ENCODE peak calls at places on chromosome 21, in ten cellular contexts. One of them, this sample, is unnamed.

GRCh38 chr21:42694751-42695150 is 41.3 kb downstream of the PDE9A start:
- DNase-seq in central memory CD4-positive, alpha-beta T cell: no peak
- DNase-seq in stomach: no peak
- DNase-seq in activated effector memory CD4-positive, alpha-beta T cell treated with Interleukin-2 at 50 U/mL for 16 hours: no peak
- DNase-seq in activated T-helper 1 cell treated with Interleukin-2 at 50 U/mL for 16 hours: no peak
- DNase-seq in endothelial cell: no peak
- DNase-seq in kidney tubule cell: no peak
- DNase-seq in MCF 10A: no peak
- DNase-seq in HTR-8/SVneo: no peak
- DNase-seq in activated CD4-positive, alpha-beta T cell treated with anti-CD3 and anti-CD28 coated beads for 1 hour: no peak
- DNase-seq in this sample: no peak

GRCh38 chr21:14923468-14923867 is 141.3 kb downstream of the NRIP1 start:
- DNase-seq in kidney tubule cell: peak
- DNase-seq in activated CD4-positive, alpha-beta T cell treated with anti-CD3 and anti-CD28 coated beads for 1 hour: no peak
- DNase-seq in endothelial cell: no peak
- DNase-seq in HTR-8/SVneo: no peak
- DNase-seq in stomach: no peak
- DNase-seq in MCF 10A: no peak
- DNase-seq in central memory CD4-positive, alpha-beta T cell: no peak
- DNase-seq in activated T-helper 1 cell treated with Interleukin-2 at 50 U/mL for 16 hours: no peak
- DNase-seq in activated effector memory CD4-positive, alpha-beta T cell treated with Interleukin-2 at 50 U/mL for 16 hours: no peak
- DNase-seq in this sample: no peak

GRCh38 chr21:45161039-45161945 is 86.9 kb downstream of the ADARB1 start:
- DNase-seq in central memory CD4-positive, alpha-beta T cell: no peak
- DNase-seq in stomach: no peak
- DNase-seq in activated T-helper 1 cell treated with Interleukin-2 at 50 U/mL for 16 hours: no peak
- DNase-seq in HTR-8/SVneo: no peak
- DNase-seq in activated effector memory CD4-positive, alpha-beta T cell treated with Interleukin-2 at 50 U/mL for 16 hours: no peak
- DNase-seq in activated CD4-positive, alpha-beta T cell treated with anti-CD3 and anti-CD28 coated beads for 1 hour: no peak
- DNase-seq in kidney tubule cell: no peak
- DNase-seq in MCF 10A: no peak
- DNase-seq in endothelial cell: no peak
- DNase-seq in this sample: no peak

GRCh38 chr21:22235866-22236590 is 1237.8 kb downstream of the NCAM2 start:
- DNase-seq in activated effector memory CD4-positive, alpha-beta T cell treated with Interleukin-2 at 50 U/mL for 16 hours: no peak
- DNase-seq in activated CD4-positive, alpha-beta T cell treated with anti-CD3 and anti-CD28 coated beads for 1 hour: no peak
- DNase-seq in activated T-helper 1 cell treated with Interleukin-2 at 50 U/mL for 16 hours: no peak
- DNase-seq in endothelial cell: no peak
- DNase-seq in HTR-8/SVneo: no peak
- DNase-seq in kidney tubule cell: no peak
- DNase-seq in central memory CD4-positive, alpha-beta T cell: no peak
- DNase-seq in MCF 10A: no peak
- DNase-seq in stomach: no peak
- DNase-seq in this sample: no peak

GRCh38 chr21:25837545-25838263 is 102.9 kb downstream of the GABPA start:
- DNase-seq in activated effector memory CD4-positive, alpha-beta T cell treated with Interleukin-2 at 50 U/mL for 16 hours: no peak
- DNase-seq in central memory CD4-positive, alpha-beta T cell: no peak
- DNase-seq in MCF 10A: peak
- DNase-seq in activated CD4-positive, alpha-beta T cell treated with anti-CD3 and anti-CD28 coated beads for 1 hour: no peak
- DNase-seq in endothelial cell: no peak
- DNase-seq in HTR-8/SVneo: no peak
- DNase-seq in activated T-helper 1 cell treated with Interleukin-2 at 50 U/mL for 16 hours: no peak
- DNase-seq in stomach: no peak
- DNase-seq in kidney tubule cell: peak
- DNase-seq in this sample: no peak

GRCh38 chr21:46009951-46010655 is 28.5 kb downstream of the COL6A1 start:
- DNase-seq in kidney tubule cell: no peak
- DNase-seq in activated effector memory CD4-positive, alpha-beta T cell treated with Interleukin-2 at 50 U/mL for 16 hours: no peak
- DNase-seq in stomach: peak
- DNase-seq in MCF 10A: no peak
- DNase-seq in HTR-8/SVneo: no peak
- DNase-seq in activated T-helper 1 cell treated with Interleukin-2 at 50 U/mL for 16 hours: no peak
- DNase-seq in endothelial cell: no peak
- DNase-seq in central memory CD4-positive, alpha-beta T cell: no peak
- DNase-seq in activated CD4-positive, alpha-beta T cell treated with anti-CD3 and anti-CD28 coated beads for 1 hour: peak
- DNase-seq in this sample: no peak

GRCh38 chr21:32248616-32249550 is 30.0 kb downstream of the MIS18A start:
- DNase-seq in kidney tubule cell: no peak
- DNase-seq in HTR-8/SVneo: no peak
- DNase-seq in stomach: no peak
- DNase-seq in MCF 10A: no peak
- DNase-seq in endothelial cell: no peak
- DNase-seq in activated T-helper 1 cell treated with Interleukin-2 at 50 U/mL for 16 hours: no peak
- DNase-seq in central memory CD4-positive, alpha-beta T cell: no peak
- DNase-seq in activated CD4-positive, alpha-beta T cell treated with anti-CD3 and anti-CD28 coated beads for 1 hour: no peak
- DNase-seq in activated effector memory CD4-positive, alpha-beta T cell treated with Interleukin-2 at 50 U/mL for 16 hours: no peak
- DNase-seq in this sample: no peak

GRCh38 chr21:42233067-42233981 is 14.4 kb downstream of the ABCG1 start:
- DNase-seq in endothelial cell: peak
- DNase-seq in MCF 10A: no peak
- DNase-seq in activated T-helper 1 cell treated with Interleukin-2 at 50 U/mL for 16 hours: peak
- DNase-seq in activated CD4-positive, alpha-beta T cell treated with anti-CD3 and anti-CD28 coated beads for 1 hour: peak
- DNase-seq in kidney tubule cell: peak
- DNase-seq in central memory CD4-positive, alpha-beta T cell: peak
- DNase-seq in stomach: peak
- DNase-seq in activated effector memory CD4-positive, alpha-beta T cell treated with Interleukin-2 at 50 U/mL for 16 hours: peak
- DNase-seq in HTR-8/SVneo: no peak
- DNase-seq in this sample: no peak

GRCh38 chr21:34535886-34536285 is 23.9 kb upstream of the KCNE1 start:
- DNase-seq in kidney tubule cell: no peak
- DNase-seq in stomach: no peak
- DNase-seq in endothelial cell: no peak
- DNase-seq in activated effector memory CD4-positive, alpha-beta T cell treated with Interleukin-2 at 50 U/mL for 16 hours: no peak
- DNase-seq in MCF 10A: no peak
- DNase-seq in central memory CD4-positive, alpha-beta T cell: no peak
- DNase-seq in activated T-helper 1 cell treated with Interleukin-2 at 50 U/mL for 16 hours: no peak
- DNase-seq in HTR-8/SVneo: no peak
- DNase-seq in activated CD4-positive, alpha-beta T cell treated with anti-CD3 and anti-CD28 coated beads for 1 hour: no peak
- DNase-seq in this sample: no peak

GRCh38 chr21:41349607-41350390 is 12.0 kb upstream of the MX2 start:
- DNase-seq in stomach: no peak
- DNase-seq in endothelial cell: no peak
- DNase-seq in kidney tubule cell: no peak
- DNase-seq in MCF 10A: no peak
- DNase-seq in activated effector memory CD4-positive, alpha-beta T cell treated with Interleukin-2 at 50 U/mL for 16 hours: no peak
- DNase-seq in HTR-8/SVneo: no peak
- DNase-seq in activated T-helper 1 cell treated with Interleukin-2 at 50 U/mL for 16 hours: no peak
- DNase-seq in central memory CD4-positive, alpha-beta T cell: no peak
- DNase-seq in activated CD4-positive, alpha-beta T cell treated with anti-CD3 and anti-CD28 coated beads for 1 hour: no peak
- DNase-seq in this sample: no peak

GRCh38 chr21:46004168-46004861 is 22.7 kb downstream of the COL6A1 start:
- DNase-seq in kidney tubule cell: no peak
- DNase-seq in central memory CD4-positive, alpha-beta T cell: no peak
- DNase-seq in MCF 10A: no peak
- DNase-seq in activated effector memory CD4-positive, alpha-beta T cell treated with Interleukin-2 at 50 U/mL for 16 hours: no peak
- DNase-seq in HTR-8/SVneo: no peak
- DNase-seq in activated T-helper 1 cell treated with Interleukin-2 at 50 U/mL for 16 hours: no peak
- DNase-seq in endothelial cell: no peak
- DNase-seq in activated CD4-positive, alpha-beta T cell treated with anti-CD3 and anti-CD28 coated beads for 1 hour: no peak
- DNase-seq in stomach: peak
- DNase-seq in this sample: no peak

GRCh38 chr21:33839167-33839716 is 76.4 kb downstream of the ATP5PO start:
- DNase-seq in stomach: no peak
- DNase-seq in activated effector memory CD4-positive, alpha-beta T cell treated with Interleukin-2 at 50 U/mL for 16 hours: no peak
- DNase-seq in endothelial cell: no peak
- DNase-seq in MCF 10A: no peak
- DNase-seq in HTR-8/SVneo: no peak
- DNase-seq in central memory CD4-positive, alpha-beta T cell: no peak
- DNase-seq in kidney tubule cell: no peak
- DNase-seq in activated T-helper 1 cell treated with Interleukin-2 at 50 U/mL for 16 hours: no peak
- DNase-seq in activated CD4-positive, alpha-beta T cell treated with anti-CD3 and anti-CD28 coated beads for 1 hour: no peak
- DNase-seq in this sample: no peak

GRCh38 chr21:43274946-43275310 is 106.1 kb downstream of the CRYAA start:
- DNase-seq in central memory CD4-positive, alpha-beta T cell: no peak
- DNase-seq in HTR-8/SVneo: no peak
- DNase-seq in activated CD4-positive, alpha-beta T cell treated with anti-CD3 and anti-CD28 coated beads for 1 hour: no peak
- DNase-seq in activated effector memory CD4-positive, alpha-beta T cell treated with Interleukin-2 at 50 U/mL for 16 hours: no peak
- DNase-seq in stomach: no peak
- DNase-seq in MCF 10A: no peak
- DNase-seq in kidney tubule cell: no peak
- DNase-seq in endothelial cell: no peak
- DNase-seq in activated T-helper 1 cell treated with Interleukin-2 at 50 U/mL for 16 hours: no peak
- DNase-seq in this sample: no peak

GRCh38 chr21:46426313-46427046 is 32.2 kb upstream of the DIP2A start:
- DNase-seq in activated T-helper 1 cell treated with Interleukin-2 at 50 U/mL for 16 hours: no peak
- DNase-seq in activated CD4-positive, alpha-beta T cell treated with anti-CD3 and anti-CD28 coated beads for 1 hour: no peak
- DNase-seq in MCF 10A: no peak
- DNase-seq in activated effector memory CD4-positive, alpha-beta T cell treated with Interleukin-2 at 50 U/mL for 16 hours: no peak
- DNase-seq in stomach: no peak
- DNase-seq in central memory CD4-positive, alpha-beta T cell: no peak
- DNase-seq in kidney tubule cell: no peak
- DNase-seq in endothelial cell: no peak
- DNase-seq in HTR-8/SVneo: no peak
- DNase-seq in this sample: no peak

GRCh38 chr21:44875341-44875740 is 1.9 kb upstream of the PTTG1IP start:
- DNase-seq in activated CD4-positive, alpha-beta T cell treated with anti-CD3 and anti-CD28 coated beads for 1 hour: no peak
- DNase-seq in activated T-helper 1 cell treated with Interleukin-2 at 50 U/mL for 16 hours: no peak
- DNase-seq in MCF 10A: peak
- DNase-seq in endothelial cell: no peak
- DNase-seq in kidney tubule cell: peak
- DNase-seq in activated effector memory CD4-positive, alpha-beta T cell treated with Interleukin-2 at 50 U/mL for 16 hours: no peak
- DNase-seq in central memory CD4-positive, alpha-beta T cell: peak
- DNase-seq in stomach: no peak
- DNase-seq in HTR-8/SVneo: no peak
- DNase-seq in this sample: no peak

GRCh38 chr21:28235169-28235892 is 757.3 kb downstream of the LTN1 start:
- DNase-seq in MCF 10A: peak
- DNase-seq in central memory CD4-positive, alpha-beta T cell: no peak
- DNase-seq in stomach: no peak
- DNase-seq in activated effector memory CD4-positive, alpha-beta T cell treated with Interleukin-2 at 50 U/mL for 16 hours: no peak
- DNase-seq in kidney tubule cell: no peak
- DNase-seq in endothelial cell: no peak
- DNase-seq in activated CD4-positive, alpha-beta T cell treated with anti-CD3 and anti-CD28 coated beads for 1 hour: no peak
- DNase-seq in HTR-8/SVneo: no peak
- DNase-seq in activated T-helper 1 cell treated with Interleukin-2 at 50 U/mL for 16 hours: no peak
- DNase-seq in this sample: no peak

GRCh38 chr21:25835397-25835796 is 100.6 kb downstream of the GABPA start:
- DNase-seq in MCF 10A: no peak
- DNase-seq in stomach: no peak
- DNase-seq in activated CD4-positive, alpha-beta T cell treated with anti-CD3 and anti-CD28 coated beads for 1 hour: no peak
- DNase-seq in activated effector memory CD4-positive, alpha-beta T cell treated with Interleukin-2 at 50 U/mL for 16 hours: no peak
- DNase-seq in kidney tubule cell: no peak
- DNase-seq in central memory CD4-positive, alpha-beta T cell: no peak
- DNase-seq in HTR-8/SVneo: no peak
- DNase-seq in endothelial cell: no peak
- DNase-seq in activated T-helper 1 cell treated with Interleukin-2 at 50 U/mL for 16 hours: no peak
- DNase-seq in this sample: no peak

GRCh38 chr21:45617021-45617930 is 26.2 kb upstream of the PCBP3 start:
- DNase-seq in activated effector memory CD4-positive, alpha-beta T cell treated with Interleukin-2 at 50 U/mL for 16 hours: no peak
- DNase-seq in kidney tubule cell: no peak
- DNase-seq in activated CD4-positive, alpha-beta T cell treated with anti-CD3 and anti-CD28 coated beads for 1 hour: no peak
- DNase-seq in HTR-8/SVneo: no peak
- DNase-seq in stomach: no peak
- DNase-seq in activated T-helper 1 cell treated with Interleukin-2 at 50 U/mL for 16 hours: no peak
- DNase-seq in central memory CD4-positive, alpha-beta T cell: no peak
- DNase-seq in MCF 10A: peak
- DNase-seq in endothelial cell: no peak
- DNase-seq in this sample: no peak

GRCh38 chr21:28337319-28337718 is 655.4 kb downstream of the LTN1 start:
- DNase-seq in endothelial cell: no peak
- DNase-seq in activated T-helper 1 cell treated with Interleukin-2 at 50 U/mL for 16 hours: no peak
- DNase-seq in stomach: no peak
- DNase-seq in HTR-8/SVneo: peak
- DNase-seq in kidney tubule cell: peak
- DNase-seq in activated effector memory CD4-positive, alpha-beta T cell treated with Interleukin-2 at 50 U/mL for 16 hours: no peak
- DNase-seq in MCF 10A: peak
- DNase-seq in central memory CD4-positive, alpha-beta T cell: no peak
- DNase-seq in activated CD4-positive, alpha-beta T cell treated with anti-CD3 and anti-CD28 coated beads for 1 hour: no peak
- DNase-seq in this sample: peak

GRCh38 chr21:37503848-37504467 is 137.4 kb downstream of the DYRK1A start:
- DNase-seq in kidney tubule cell: no peak
- DNase-seq in endothelial cell: no peak
- DNase-seq in central memory CD4-positive, alpha-beta T cell: no peak
- DNase-seq in MCF 10A: no peak
- DNase-seq in activated T-helper 1 cell treated with Interleukin-2 at 50 U/mL for 16 hours: no peak
- DNase-seq in HTR-8/SVneo: peak
- DNase-seq in stomach: no peak
- DNase-seq in activated effector memory CD4-positive, alpha-beta T cell treated with Interleukin-2 at 50 U/mL for 16 hours: no peak
- DNase-seq in activated CD4-positive, alpha-beta T cell treated with anti-CD3 and anti-CD28 coated beads for 1 hour: no peak
- DNase-seq in this sample: no peak

GRCh38 chr21:40255665-40256064 is 388.4 kb downstream of the PCP4 start:
- DNase-seq in endothelial cell: no peak
- DNase-seq in central memory CD4-positive, alpha-beta T cell: no peak
- DNase-seq in activated effector memory CD4-positive, alpha-beta T cell treated with Interleukin-2 at 50 U/mL for 16 hours: no peak
- DNase-seq in MCF 10A: no peak
- DNase-seq in activated CD4-positive, alpha-beta T cell treated with anti-CD3 and anti-CD28 coated beads for 1 hour: no peak
- DNase-seq in stomach: no peak
- DNase-seq in activated T-helper 1 cell treated with Interleukin-2 at 50 U/mL for 16 hours: no peak
- DNase-seq in kidney tubule cell: no peak
- DNase-seq in HTR-8/SVneo: no peak
- DNase-seq in this sample: no peak

GRCh38 chr21:45937721-45938452 is 43.7 kb upstream of the COL6A1 start:
- DNase-seq in central memory CD4-positive, alpha-beta T cell: no peak
- DNase-seq in kidney tubule cell: no peak
- DNase-seq in endothelial cell: no peak
- DNase-seq in HTR-8/SVneo: no peak
- DNase-seq in activated effector memory CD4-positive, alpha-beta T cell treated with Interleukin-2 at 50 U/mL for 16 hours: no peak
- DNase-seq in activated T-helper 1 cell treated with Interleukin-2 at 50 U/mL for 16 hours: no peak
- DNase-seq in activated CD4-positive, alpha-beta T cell treated with anti-CD3 and anti-CD28 coated beads for 1 hour: no peak
- DNase-seq in MCF 10A: no peak
- DNase-seq in stomach: no peak
- DNase-seq in this sample: no peak

GRCh38 chr21:27425574-27425973 is 458.7 kb upstream of the ADAMTS5 start:
- DNase-seq in kidney tubule cell: peak
- DNase-seq in stomach: no peak
- DNase-seq in MCF 10A: peak
- DNase-seq in HTR-8/SVneo: peak
- DNase-seq in central memory CD4-positive, alpha-beta T cell: no peak
- DNase-seq in activated effector memory CD4-positive, alpha-beta T cell treated with Interleukin-2 at 50 U/mL for 16 hours: no peak
- DNase-seq in endothelial cell: no peak
- DNase-seq in activated CD4-positive, alpha-beta T cell treated with anti-CD3 and anti-CD28 coated beads for 1 hour: no peak
- DNase-seq in activated T-helper 1 cell treated with Interleukin-2 at 50 U/mL for 16 hours: no peak
- DNase-seq in this sample: no peak

GRCh38 chr21:46555678-46556077 is 49.2 kb downstream of the S100B start:
- DNase-seq in activated T-helper 1 cell treated with Interleukin-2 at 50 U/mL for 16 hours: no peak
- DNase-seq in central memory CD4-positive, alpha-beta T cell: no peak
- DNase-seq in endothelial cell: no peak
- DNase-seq in activated CD4-positive, alpha-beta T cell treated with anti-CD3 and anti-CD28 coated beads for 1 hour: no peak
- DNase-seq in activated effector memory CD4-positive, alpha-beta T cell treated with Interleukin-2 at 50 U/mL for 16 hours: no peak
- DNase-seq in kidney tubule cell: no peak
- DNase-seq in HTR-8/SVneo: no peak
- DNase-seq in stomach: peak
- DNase-seq in MCF 10A: no peak
- DNase-seq in this sample: no peak